ENCODE peak calls at places on chromosomes 5 and 9, in eight cellular contexts. L, T, D, S, W, P, Q and C are unnamed samples. For H3K27me3, the result is how much of the 10 kb centered on the place peaks cover.

GRCh38 chr9:112531666-112532282 is 45.1 kb downstream of the KIAA1958 start:
- DNase-seq in L (no peak), T (no peak), D (peak), S (no peak), W (no peak), P (no peak), Q (no peak), C (no peak)

GRCh38 chr5:43066231-43066798 is 26.2 kb upstream of the ANXA2R start:
- DNase-seq in L (peak), T (peak), D (peak), S (peak), W (peak), P (peak), Q (no peak), C (no peak)

GRCh38 chr5:167489202-167489601 is 802.2 kb upstream of the WWC1 start:
- DNase-seq in L (no peak), T (no peak), D (peak), S (no peak), W (no peak), P (no peak), Q (no peak), C (no peak)

GRCh38 chr9:129626944-129627297 is 958 bp downstream of the NTMT1 start:
- DNase-seq in L (no peak), T (no peak), D (peak), S (no peak), W (no peak), P (no peak), Q (peak), C (peak)

GRCh38 chr9:114827658-114828360 is 22.0 kb upstream of the TNFSF15 start:
- DNase-seq in L (no peak), T (no peak), D (no peak), S (no peak), W (no peak), P (no peak), Q (no peak), C (no peak)

GRCh38 chr9:87873607-87874319 is 8.9 kb upstream of the SPATA31E1 start:
- DNase-seq in L (no peak), T (no peak), D (no peak), S (no peak), W (no peak), P (peak), Q (no peak), C (no peak)

GRCh38 chr5:100182402-100182801 is 352.8 kb upstream of the FAM174A start:
- DNase-seq in L (no peak), T (no peak), D (no peak), S (no peak), W (no peak), P (no peak), Q (no peak), C (no peak)

GRCh38 chr9:107707419-107707837 is 217.9 kb upstream of the KLF4 start:
- DNase-seq in L (no peak), T (no peak), D (peak), S (no peak), W (no peak), P (no peak), Q (peak), C (peak)

GRCh38 chr5:7246312-7246711 is 149.6 kb upstream of the ADCY2 start:
- DNase-seq in L (no peak), T (no peak), D (no peak), S (no peak), W (no peak), P (no peak), Q (no peak), C (no peak)

GRCh38 chr9:83794051-83794450 is 23.5 kb downstream of the GKAP1 start:
- DNase-seq in L (peak), T (no peak), D (no peak), S (no peak), W (no peak), P (no peak), Q (no peak), C (no peak)

GRCh38 chr9:131719262-131719908 is 20.5 kb downstream of the RAPGEF1 start:
- DNase-seq in L (no peak), T (no peak), D (no peak), S (no peak), W (no peak), P (no peak), Q (no peak), C (no peak)

GRCh38 chr9:132187006-132187760 is 25.3 kb downstream of the NTNG2 start:
- DNase-seq in L (no peak), T (no peak), D (no peak), S (no peak), W (no peak), P (no peak), Q (no peak), C (no peak)

GRCh38 chr5:40198736-40199135 is 481.0 kb upstream of the PTGER4 start:
- DNase-seq in L (no peak), T (no peak), D (peak), S (no peak), W (no peak), P (no peak), Q (no peak), C (no peak)

GRCh38 chr5:32710859-32711692 is at the start of gene NPR3:
- DNase-seq in L (no peak), T (no peak), D (no peak), S (peak), W (no peak), P (no peak), Q (no peak), C (no peak)

GRCh38 chr9:134413890-134414731 is 87.9 kb downstream of the RXRA start:
- DNase-seq in L (no peak), T (peak), D (peak), S (peak), W (no peak), P (peak), Q (peak), C (peak)

DNA sequence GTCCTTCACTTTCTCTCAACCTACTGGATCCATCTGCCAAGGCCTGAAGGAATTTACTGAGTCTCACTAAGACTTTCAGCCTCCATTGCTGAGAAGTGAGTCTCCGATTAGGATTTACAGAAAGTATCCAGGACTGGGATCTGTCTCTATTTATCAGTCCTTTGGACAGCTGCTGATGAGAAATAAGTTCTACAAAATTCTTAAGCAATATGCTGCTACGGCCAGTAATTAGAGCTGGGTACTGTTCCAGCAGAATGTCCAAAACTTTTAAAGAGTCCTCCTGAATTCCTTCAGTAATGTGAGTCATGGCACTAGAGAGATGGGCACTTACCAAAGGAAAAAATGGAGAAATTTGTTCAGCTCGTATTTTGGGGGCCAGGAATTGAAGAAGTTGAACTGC is 5.9 kb downstream of the TEX10 start:
- DNase-seq in L (no peak), T (no peak), D (no peak), S (no peak), W (no peak), P (no peak), Q (peak), C (peak)
- H3K4me3 ChIP-seq in L (no peak), T (no peak), D (no peak), S (no peak), W (no peak), P (no peak), Q (no peak), C (no peak)

DNA sequence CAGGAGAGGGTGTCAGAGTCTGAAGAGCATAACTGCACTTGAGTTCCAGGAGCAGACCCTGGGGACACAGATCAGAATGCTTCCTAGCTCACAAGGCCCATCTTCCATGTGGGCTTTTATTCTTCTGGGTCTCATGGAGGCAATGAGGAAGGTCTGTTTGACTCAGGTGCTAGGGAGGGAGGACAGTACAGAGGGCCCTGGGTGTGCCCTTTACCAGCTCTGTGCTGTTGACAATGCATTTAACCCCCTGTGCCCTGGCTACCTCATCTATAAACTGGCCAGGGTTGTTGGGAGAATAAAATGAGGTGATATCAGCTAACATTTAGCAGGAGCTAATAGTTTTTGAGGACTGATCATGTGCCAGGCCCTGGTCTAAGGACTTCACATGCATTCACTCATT is 318.0 kb downstream of the DMAC1 start:
- DNase-seq in L (no peak), T (no peak), D (no peak), S (no peak), W (no peak), P (no peak), Q (no peak), C (no peak)
- H3K27me3 ChIP-seq in L (under half), T (under half), D (under half), S (under half), W (under half), P (under half), Q (under half), C (under half)

GRCh38 chr9:33867747-33868429 is 50.9 kb downstream of the UBE2R2 start:
- DNase-seq in L (no peak), T (peak), D (no peak), S (peak), W (no peak), P (peak), Q (peak), C (no peak)

DNA sequence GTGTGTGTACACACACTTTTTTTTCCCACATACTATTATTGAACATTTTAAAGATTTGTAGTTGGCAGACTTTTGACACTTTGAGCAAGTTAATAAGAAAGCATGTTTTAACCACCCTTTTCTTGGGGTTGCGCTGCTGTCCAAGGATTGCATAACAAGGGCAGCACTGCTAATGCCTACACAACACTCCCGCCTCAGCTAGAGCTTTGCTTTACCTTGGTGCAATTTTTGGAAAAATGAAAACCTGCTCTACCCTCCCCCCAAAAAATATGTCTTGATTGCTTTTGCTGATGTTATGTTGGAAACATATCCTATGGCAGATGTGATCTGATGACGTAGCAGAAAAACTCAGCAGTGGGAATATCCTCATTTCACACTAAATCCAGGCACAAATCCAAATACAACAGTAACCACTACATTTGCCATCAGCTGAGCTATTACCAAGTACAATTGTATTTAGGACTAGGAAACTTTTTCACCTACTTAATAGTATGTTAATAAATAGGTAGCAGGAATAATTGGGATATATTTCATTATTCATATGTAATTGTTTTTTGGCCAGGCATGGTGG is 51.6 kb downstream of the UBE2R2 start:
- DNase-seq in L (no peak), T (no peak), D (peak), S (no peak), W (no peak), P (no peak), Q (no peak), C (no peak)
- H3K4me3 ChIP-seq in L (no peak), T (no peak), D (no peak), S (no peak), W (no peak), P (no peak), Q (no peak), C (no peak)

GRCh38 chr9:136309101-136309801 is 5.4 kb upstream of the CCDC187 start:
- DNase-seq in L (no peak), T (no peak), D (no peak), S (no peak), W (no peak), P (no peak), Q (no peak), C (no peak)
- H3K27me3 ChIP-seq in L (half or more), T (under half), D (under half), S (under half), W (under half), P (under half), Q (under half), C (under half)

DNA sequence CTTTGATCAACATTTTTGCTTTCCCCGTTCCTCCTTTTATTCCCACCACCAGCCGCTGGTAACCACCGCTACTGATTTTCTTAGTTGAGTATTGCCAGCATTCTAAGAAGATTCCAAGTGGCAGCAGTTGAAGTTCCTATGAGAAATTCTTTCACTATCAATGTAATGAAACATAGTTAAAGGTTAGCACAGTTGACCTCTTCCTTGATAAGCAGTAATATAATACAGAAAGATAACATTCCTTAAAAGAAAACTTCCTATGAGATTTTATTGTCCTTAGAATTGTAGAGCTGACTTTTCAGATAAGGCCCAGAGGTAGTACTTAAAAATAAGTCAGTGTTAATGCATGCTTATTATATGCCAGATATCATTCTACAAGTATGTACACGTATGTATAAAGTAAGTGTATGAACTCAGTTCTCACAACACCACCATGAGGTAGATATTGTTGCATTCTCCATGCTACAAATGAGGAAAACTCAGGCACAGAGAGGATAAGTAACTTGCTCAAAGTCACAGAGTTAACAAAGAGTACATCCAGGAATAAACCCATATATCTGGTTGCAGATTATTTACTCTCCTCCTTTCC is 15.3 kb downstream of the AP3S1 start:
- DNase-seq in L (no peak), T (no peak), D (no peak), S (no peak), W (no peak), P (no peak), Q (no peak), C (no peak)
- H3K4me3 ChIP-seq in L (no peak), T (no peak), D (no peak), S (no peak), W (no peak), P (no peak), Q (no peak), C (no peak)

DNA sequence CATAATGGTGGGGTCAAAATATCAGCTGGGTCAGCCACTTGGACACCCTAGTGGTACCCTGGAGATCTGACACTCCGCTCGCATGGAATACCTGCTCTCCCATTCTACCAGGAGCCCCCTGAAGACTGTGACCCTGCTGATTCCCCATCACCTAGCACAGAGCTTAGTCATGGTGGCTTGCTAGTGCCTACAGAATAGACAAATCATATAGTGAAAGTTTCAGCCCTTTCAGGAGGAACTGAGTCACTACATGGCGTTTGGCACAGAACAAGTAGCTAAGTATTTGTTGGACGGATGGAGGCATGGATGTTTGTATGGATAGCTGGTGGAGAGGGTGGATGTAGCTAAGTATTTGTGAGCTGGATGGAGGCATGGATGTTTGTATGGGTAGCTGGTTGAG is 65.3 kb downstream of the LMX1B start:
- DNase-seq in L (no peak), T (no peak), D (no peak), S (no peak), W (no peak), P (no peak), Q (no peak), C (no peak)
- H3K27me3 ChIP-seq in L (half or more), T (half or more), D (half or more), S (under half), W (under half), P (under half), Q (under half), C (half or more)

DNA sequence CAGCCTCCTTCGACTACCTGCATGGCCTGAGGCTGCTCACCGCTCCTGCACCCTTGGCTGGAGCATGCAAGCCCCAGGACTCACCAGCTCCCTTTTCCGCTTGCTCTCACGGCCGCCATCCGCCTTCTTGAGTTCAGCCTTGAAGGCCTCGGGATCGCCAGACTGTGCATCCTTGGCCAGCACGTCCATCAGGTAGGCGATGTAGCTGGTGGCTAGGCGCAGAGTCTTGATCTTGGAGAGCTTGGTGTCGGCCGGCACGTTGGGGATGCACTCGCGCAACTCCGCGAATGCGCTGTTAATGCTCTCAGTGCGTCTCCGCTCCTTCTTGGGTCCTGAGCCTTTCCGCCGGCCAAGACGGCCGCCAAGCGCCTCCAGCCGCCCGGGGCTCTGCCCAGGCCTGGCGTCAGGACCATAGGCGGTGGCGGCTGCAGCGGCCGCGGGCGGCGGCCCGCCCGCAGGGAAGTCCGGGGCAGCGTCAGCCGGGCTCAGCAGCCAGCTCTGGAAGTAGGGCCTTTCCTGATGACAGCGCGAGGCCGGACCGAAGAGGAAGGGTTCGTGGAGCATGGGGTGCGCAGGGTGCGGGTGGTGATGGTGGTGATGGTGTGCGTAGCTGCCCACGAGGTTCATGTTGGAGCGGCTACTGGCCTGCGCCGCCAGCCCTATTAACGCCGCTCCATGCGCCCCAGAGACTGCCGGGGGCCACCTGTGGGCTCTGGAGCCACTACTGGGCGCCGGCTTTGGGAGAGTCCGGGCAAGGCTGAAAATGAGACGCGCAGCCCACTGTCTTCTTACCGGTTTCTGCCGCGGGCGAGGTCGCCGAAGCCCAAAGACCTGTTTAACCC is 424 bp downstream of the HAND1 start:
- DNase-seq in L (no peak), T (no peak), D (no peak), S (peak), W (no peak), P (no peak), Q (no peak), C (no peak)
- H3K4me3 ChIP-seq in L (no peak), T (peak), D (no peak), S (peak), W (peak), P (no peak), Q (no peak), C (no peak)